ENCODE peak calls at places on chromosomes 12 and 14, in five cellular contexts. G, Q, Y, N and I are unnamed samples.

GRCh38 chr12:53481957-53482586 is 17.2 kb downstream of the MAP3K12 start:
- DNase-seq in G (no peak), Q (peak), Y (no peak), N (peak), I (no peak)

GRCh38 chr14:24514209-24514608 is 6.1 kb upstream of the CMA1 start:
- DNase-seq in G (no peak), Q (no peak), Y (no peak), N (no peak), I (no peak)

GRCh38 chr12:53049582-53050318 is at the start of gene TNS2:
- DNase-seq in G (peak), Q (peak), Y (no peak), N (peak), I (no peak)

GRCh38 chr12:90515199-90516175 is 439.5 kb downstream of the CCER1 start:
- DNase-seq in G (no peak), Q (no peak), Y (peak), N (no peak), I (no peak)

GRCh38 chr12:121638298-121639202 is 12.2 kb downstream of the ORAI1 start:
- DNase-seq in G (no peak), Q (no peak), Y (no peak), N (no peak), I (no peak)

GRCh38 chr14:80202888-80203562 is 8.3 kb downstream of the DIO2 start:
- DNase-seq in G (peak), Q (peak), Y (no peak), N (peak), I (no peak)

GRCh38 chr12:3677609-3678008 is 75.3 kb downstream of the CRACR2A start:
- DNase-seq in G (no peak), Q (no peak), Y (no peak), N (no peak), I (no peak)

GRCh38 chr12:47602949-47603558 is 102.8 kb downstream of the RPAP3 start:
- DNase-seq in G (peak), Q (no peak), Y (no peak), N (peak), I (peak)

GRCh38 chr12:71472441-71472911 is 32.9 kb downstream of the LGR5 start:
- DNase-seq in G (no peak), Q (no peak), Y (no peak), N (peak), I (no peak)

GRCh38 chr12:6532051-6532926 is 2.0 kb upstream of the GAPDH start:
- DNase-seq in G (peak), Q (peak), Y (no peak), N (peak), I (no peak)

GRCh38 chr12:8946733-8947132 is 2.7 kb downstream of the M6PR start:
- DNase-seq in G (no peak), Q (no peak), Y (no peak), N (no peak), I (no peak)

GRCh38 chr12:75890141-75890540 is 141.4 kb downstream of the PHLDA1 start:
- DNase-seq in G (no peak), Q (no peak), Y (no peak), N (no peak), I (no peak)

GRCh38 chr12:64679487-64679983 is 69.2 kb downstream of the RASSF3 start:
- DNase-seq in G (peak), Q (peak), Y (no peak), N (no peak), I (peak)

GRCh38 chr14:57928732-57929131 is 62.8 kb upstream of the SLC35F4 start:
- DNase-seq in G (no peak), Q (no peak), Y (no peak), N (no peak), I (no peak)

GRCh38 chr12:54935235-54935951 is 49.2 kb downstream of the TESPA1 start:
- DNase-seq in G (peak), Q (no peak), Y (peak), N (peak), I (peak)

GRCh38 chr12:130418261-130418660 is 80.6 kb downstream of the PIWIL1 start:
- DNase-seq in G (no peak), Q (no peak), Y (no peak), N (no peak), I (no peak)

GRCh38 chr12:25689996-25690501 is 137.0 kb upstream of the LMNTD1 start:
- DNase-seq in G (no peak), Q (peak), Y (no peak), N (no peak), I (no peak)

GRCh38 chr14:31927348-31927826 is 149.7 kb upstream of the ARHGAP5 start:
- DNase-seq in G (no peak), Q (no peak), Y (no peak), N (peak), I (no peak)

GRCh38 chr12:69027411-69027811 is 94.4 kb upstream of the CPM start:
- DNase-seq in G (no peak), Q (no peak), Y (no peak), N (no peak), I (no peak)

GRCh38 chr12:76030378-76031080 is 1.0 kb downstream of the PHLDA1 start:
- DNase-seq in G (no peak), Q (peak), Y (no peak), N (no peak), I (peak)

GRCh38 chr12:6215932-6216494 is 15.8 kb downstream of the CD9 start:
- DNase-seq in G (no peak), Q (no peak), Y (no peak), N (no peak), I (peak)

GRCh38 chr12:11654338-11654737 is 4.9 kb downstream of the ETV6 start:
- DNase-seq in G (no peak), Q (no peak), Y (peak), N (no peak), I (no peak)

GRCh38 chr12:49201595-49202295 is 12.9 kb upstream of the TUBA1A start:
- DNase-seq in G (peak), Q (peak), Y (no peak), N (no peak), I (no peak)

GRCh38 chr14:97824218-97824617 is 1027.0 kb downstream of the VRK1 start:
- DNase-seq in G (no peak), Q (no peak), Y (no peak), N (no peak), I (no peak)

GRCh38 chr12:88703790-88704189 is 123.5 kb upstream of the KITLG start:
- DNase-seq in G (no peak), Q (no peak), Y (no peak), N (no peak), I (peak)

GRCh38 chr12:57726151-57726883 is 12.2 kb downstream of the AGAP2 start:
- DNase-seq in G (no peak), Q (peak), Y (no peak), N (peak), I (peak)

GRCh38 chr12:49664591-49665146 is 41.3 kb downstream of the PRPF40B start:
- DNase-seq in G (no peak), Q (peak), Y (no peak), N (no peak), I (no peak)

GRCh38 chr14:30193056-30193455 is 265.4 kb upstream of the PRKD1 start:
- DNase-seq in G (no peak), Q (no peak), Y (no peak), N (no peak), I (no peak)

GRCh38 chr14:91367173-91368171 is 50.1 kb downstream of the CCDC88C start:
- DNase-seq in G (no peak), Q (no peak), Y (peak), N (no peak), I (peak)

GRCh38 chr14:73645248-73645610 is 443 bp downstream of the DNAL1 start:
- DNase-seq in G (no peak), Q (no peak), Y (no peak), N (no peak), I (no peak)

GRCh38 chr12:53886996-53887395 is 51.6 kb upstream of the HOXC13 start:
- DNase-seq in G (no peak), Q (no peak), Y (no peak), N (no peak), I (no peak)

GRCh38 chr14:20454645-20455354 is at the start of the genes APEX1 and OSGEP:
- DNase-seq in G (peak), Q (peak), Y (peak), N (peak), I (peak)

GRCh38 chr12:100661300-100661951 is 87.9 kb downstream of the GAS2L3 start:
- DNase-seq in G (no peak), Q (no peak), Y (no peak), N (no peak), I (no peak)

DNA sequence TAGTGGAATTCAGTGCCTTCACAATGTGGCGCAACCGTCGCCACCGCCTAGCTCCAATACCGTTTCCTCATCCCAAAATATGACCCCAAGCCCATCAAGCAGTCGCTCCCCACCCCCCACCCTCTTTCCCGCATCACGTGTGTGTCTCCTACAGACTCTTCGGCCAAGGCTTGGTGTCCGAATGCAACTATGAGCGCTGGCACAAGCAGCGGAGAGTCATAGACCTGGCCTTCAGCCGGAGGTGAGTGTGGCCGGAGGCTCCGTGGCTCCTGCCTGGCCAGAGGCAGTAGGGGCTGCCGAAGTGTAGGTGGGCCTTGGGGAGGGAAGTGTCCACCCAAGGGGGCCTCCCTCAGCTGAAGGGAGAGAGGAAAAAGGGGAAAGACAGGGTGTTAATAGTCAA is 15.8 kb downstream of the CYP46A1 start:
- DNase-seq in G (no peak), Q (no peak), Y (no peak), N (no peak), I (no peak)
- TF ChIP-seq JUND in G (no peak), Q (no peak), Y (no peak), N (no peak), I (no peak)

GRCh38 chr14:21825147-21825743 is 151.6 kb upstream of the OR4E1 start:
- DNase-seq in G (peak), Q (peak), Y (no peak), N (peak), I (peak)
- TF ChIP-seq JUND in G (no peak), Q (no peak), Y (no peak), N (no peak), I (no peak)

DNA sequence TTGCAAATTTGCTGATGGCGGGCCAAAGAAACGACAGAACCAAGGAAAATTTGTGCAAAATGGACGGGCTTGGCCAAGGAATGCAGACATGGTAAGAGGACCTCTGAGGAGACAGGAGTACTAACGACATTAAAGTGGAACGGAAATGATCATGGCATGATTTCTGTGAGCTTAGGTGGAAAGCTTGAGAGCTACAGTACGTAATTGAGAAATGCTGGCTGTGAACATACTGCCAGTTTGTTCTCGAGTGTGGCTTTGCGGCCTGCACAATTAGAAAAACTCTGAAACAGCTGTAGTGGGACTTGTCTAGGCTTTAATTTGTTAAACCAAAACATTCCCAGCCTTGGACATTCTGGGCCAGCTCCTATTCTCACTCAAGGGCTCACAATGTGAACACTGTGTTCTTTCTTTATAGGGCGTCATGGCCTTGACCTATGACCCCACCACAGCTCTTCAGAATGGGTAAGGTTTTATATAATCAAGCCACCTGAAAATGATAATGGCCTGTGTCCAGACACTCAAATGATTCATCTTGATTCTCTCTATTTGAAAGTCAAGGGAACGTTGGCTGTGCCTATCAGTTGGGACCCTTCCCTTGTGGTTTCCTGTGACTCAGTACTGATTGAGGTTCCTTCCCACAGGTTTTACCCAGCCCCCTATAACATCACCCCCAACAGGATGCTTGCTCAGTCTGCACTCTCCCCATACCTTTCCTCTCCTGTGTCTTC is 48.5 kb downstream of the BAZ2A start:
- DNase-seq in G (peak), Q (no peak), Y (peak), N (peak), I (no peak)
- TF ChIP-seq JUND in G (peak), Q (peak), Y (no peak), N (no peak), I (no peak)

GRCh38 chr12:111715242-111715641 is 29.4 kb downstream of the ACAD10 start:
- DNase-seq in G (no peak), Q (no peak), Y (no peak), N (peak), I (no peak)
- TF ChIP-seq JUND in G (no peak), Q (no peak), Y (no peak), N (no peak), I (no peak)

GRCh38 chr12:132172619-132173018 is 28.4 kb downstream of the NOC4L start:
- DNase-seq in G (no peak), Q (no peak), Y (no peak), N (no peak), I (no peak)

GRCh38 chr12:132170637-132171292 is 26.5 kb downstream of the NOC4L start:
- DNase-seq in G (no peak), Q (no peak), Y (no peak), N (no peak), I (no peak)

GRCh38 chr12:132173135-132174014 is 29.1 kb downstream of the NOC4L start:
- DNase-seq in G (no peak), Q (no peak), Y (no peak), N (no peak), I (no peak)

GRCh38 chr12:132171293-132171967 is 27.2 kb downstream of the NOC4L start:
- DNase-seq in G (no peak), Q (no peak), Y (no peak), N (no peak), I (no peak)

GRCh38 chr12:132171968-132172521 is 27.8 kb downstream of the NOC4L start:
- DNase-seq in G (no peak), Q (no peak), Y (no peak), N (no peak), I (no peak)
- TF ChIP-seq JUND in G (no peak), Q (no peak), Y (no peak), N (no peak), I (no peak)

GRCh38 chr14:94633116-94633515 is 20.9 kb downstream of the SERPINA3 start:
- DNase-seq in G (no peak), Q (no peak), Y (no peak), N (no peak), I (no peak)
- TF ChIP-seq JUND in G (no peak), Q (no peak), Y (no peak), N (no peak), I (no peak)

GRCh38 chr12:2084553-2085296 is 31.9 kb downstream of the CACNA1C start:
- DNase-seq in G (no peak), Q (no peak), Y (no peak), N (no peak), I (no peak)
- TF ChIP-seq JUND in G (no peak), Q (no peak), Y (no peak), N (no peak), I (no peak)

DNA sequence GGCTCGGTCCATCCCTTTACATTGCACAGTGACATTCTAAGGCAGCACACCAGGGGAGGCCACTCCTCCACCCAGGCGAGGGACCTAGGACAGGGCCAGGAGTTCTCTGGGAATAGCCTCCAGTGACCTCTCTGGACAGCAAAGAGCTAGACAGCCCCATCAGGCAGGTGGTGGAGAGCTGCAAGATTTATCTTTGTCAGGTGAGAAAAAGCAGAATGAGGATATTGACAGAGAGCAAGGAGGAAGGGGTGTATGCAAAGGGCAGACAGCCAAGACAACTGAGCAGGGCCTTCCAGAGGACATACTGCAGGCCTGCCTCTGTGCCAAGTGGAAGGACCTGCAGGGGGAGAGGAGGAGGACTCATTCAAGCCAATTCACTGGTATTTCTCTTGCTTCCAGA is 112.4 kb upstream of the MAX start:
- DNase-seq in G (no peak), Q (no peak), Y (no peak), N (no peak), I (no peak)
- TF ChIP-seq JUND in G (no peak), Q (no peak), Y (no peak), N (no peak), I (no peak)

GRCh38 chr14:51394391-51394790 is 154.3 kb downstream of the TMX1 start:
- DNase-seq in G (no peak), Q (no peak), Y (no peak), N (no peak), I (no peak)
- TF ChIP-seq JUND in G (no peak), Q (no peak), Y (no peak), N (no peak), I (no peak)